ENCODE peak calls at places on chromosome 19, in ten cellular contexts. P, H, S, E, N, Y, X, A, F and O are unnamed samples. For H3K9me3, the result is how much of the 10 kb centered on the place peaks cover.

GRCh38 chr19:34468400-34468799 is 13.2 kb upstream of the WTIP start:
- DNase-seq in F (no peak), X (no peak), S (no peak), H (no peak), N (no peak), Y (no peak), E (no peak), A (no peak), P (no peak), O (no peak)

GRCh38 chr19:45477713-45478453 is 10.1 kb downstream of the FOSB start:
- DNase-seq in H (no peak), X (no peak), A (peak), N (no peak), F (no peak), Y (no peak), E (no peak), P (no peak), S (no peak), O (no peak)

GRCh38 chr19:48879025-48879572 is 6.9 kb downstream of the PPP1R15A start:
- DNase-seq in P (no peak), H (no peak), N (peak), F (no peak), Y (no peak), X (no peak), S (no peak), A (no peak), E (no peak), O (no peak)

GRCh38 chr19:48997972-48998371 is 4.3 kb downstream of the RUVBL2 start:
- DNase-seq in X (no peak), Y (peak), P (peak), H (peak), N (peak), E (no peak), F (peak), S (no peak), A (peak), O (peak)

GRCh38 chr19:31706131-31706530 is 356.9 kb upstream of the TSHZ3 start:
- DNase-seq in A (no peak), F (no peak), S (no peak), Y (no peak), P (no peak), N (no peak), E (no peak), X (no peak), H (no peak), O (no peak)

GRCh38 chr19:13398780-13399726 is 107.2 kb downstream of the CACNA1A start:
- DNase-seq in A (peak), E (no peak), X (no peak), P (no peak), F (peak), Y (peak), S (no peak), H (peak), N (peak), O (peak)

GRCh38 chr19:35882074-35882832 is 13.9 kb downstream of the APLP1 start:
- DNase-seq in X (no peak), A (peak), Y (peak), H (peak), N (peak), S (no peak), E (peak), F (peak), P (no peak), O (peak)

GRCh38 chr19:9917322-9917721 is 19.0 kb downstream of the OLFM2 start:
- DNase-seq in X (no peak), H (peak), E (peak), N (peak), F (peak), P (peak), S (no peak), Y (peak), A (peak), O (peak)

GRCh38 chr19:55679343-55680257 is 4.6 kb downstream of the EPN1 start:
- DNase-seq in N (no peak), H (no peak), F (no peak), Y (no peak), X (no peak), A (peak), S (no peak), P (no peak), E (no peak), O (no peak)

GRCh38 chr19:10191347-10191746 is 3.4 kb downstream of the DNMT1 start:
- DNase-seq in S (peak), H (peak), X (no peak), F (peak), N (peak), A (peak), P (peak), E (no peak), Y (no peak), O (no peak)

DNA sequence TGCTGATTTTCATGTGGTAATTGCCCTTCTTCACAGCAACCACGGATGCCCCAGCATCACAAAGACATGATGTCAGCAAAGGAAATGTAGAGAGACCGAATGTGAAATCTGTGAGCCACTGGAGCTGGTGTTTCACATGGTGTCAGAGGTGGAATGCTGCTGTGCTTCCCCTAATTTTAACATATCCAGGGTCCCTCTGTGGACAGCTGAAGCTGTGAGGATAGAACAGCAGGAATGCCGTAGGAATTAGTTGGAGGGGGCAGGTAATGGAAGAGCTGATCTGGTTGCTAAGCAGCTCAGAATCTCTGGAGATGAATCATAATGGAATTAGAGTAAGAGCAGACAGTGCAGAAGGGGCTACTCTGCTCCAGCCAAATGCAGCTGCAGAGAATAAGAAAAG is 68.9 kb upstream of the ZNF835 start:
- DNase-seq in A (no peak), N (no peak), S (no peak), Y (no peak), P (no peak), E (no peak), X (no peak), H (no peak), F (no peak), O (no peak)
- H3K9me3 ChIP-seq in A (under half), N (under half), S (under half), Y (under half), P (half or more), E (under half), X (under half), H (under half), F (under half), O (under half)

DNA sequence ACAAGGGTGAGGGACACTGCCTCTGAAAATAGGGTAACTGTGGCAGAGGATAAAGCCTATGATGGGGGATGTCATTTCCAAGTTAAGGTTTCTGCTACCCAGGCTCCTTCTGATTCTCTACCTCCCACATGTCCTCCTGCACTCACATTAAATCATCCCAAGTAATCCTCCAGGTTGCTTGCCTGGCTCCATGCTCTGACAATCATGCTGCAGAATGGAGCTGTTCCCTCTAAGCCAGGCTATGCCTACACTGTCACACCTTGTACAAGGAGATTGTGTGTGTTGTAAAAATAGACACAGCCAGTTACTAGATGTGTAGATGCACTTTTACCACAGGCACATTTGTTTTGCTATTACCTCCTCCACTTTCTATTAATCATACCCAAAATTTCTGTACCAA is 8.0 kb downstream of the ZNF416 start:
- DNase-seq in S (no peak), N (no peak), F (no peak), P (no peak), A (no peak), H (no peak), E (no peak), X (no peak), Y (no peak), O (no peak)
- H3K9me3 ChIP-seq in S (half or more), N (half or more), F (half or more), P (half or more), A (half or more), H (under half), E (under half), X (half or more), Y (half or more), O (under half)

DNA sequence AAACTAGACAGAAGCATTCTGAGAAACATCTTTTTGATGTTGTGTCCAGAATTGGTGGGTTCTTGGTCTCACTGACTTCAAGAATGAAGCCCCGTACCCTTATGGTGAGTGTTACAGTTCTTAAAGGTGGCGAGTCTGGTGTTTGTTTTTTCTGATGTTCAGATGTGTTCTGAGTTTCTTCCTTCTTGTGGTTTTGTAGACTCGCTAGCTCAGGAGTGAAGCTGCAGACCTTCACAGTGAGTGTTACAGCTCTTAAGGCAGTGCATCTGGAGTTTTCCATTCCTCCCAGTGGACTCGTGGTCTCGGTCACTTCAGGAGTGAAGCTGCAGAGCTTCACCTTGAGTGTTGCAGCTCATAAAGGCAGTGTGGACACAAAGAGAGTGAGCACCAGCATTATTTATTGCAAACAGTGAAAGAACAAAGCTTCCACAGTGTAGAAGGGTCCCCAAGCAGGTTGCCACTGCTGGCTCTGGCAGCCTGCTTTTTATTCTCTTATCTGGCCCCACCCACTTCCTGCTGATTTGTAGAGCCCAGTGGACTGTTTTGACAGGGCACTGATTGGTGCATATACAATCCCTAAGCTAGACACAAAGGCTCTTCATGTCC is 1820.8 kb downstream of the UQCRFS1 start:
- DNase-seq in A (no peak), E (no peak), P (peak), S (peak), F (no peak), H (no peak), N (no peak), X (no peak), Y (no peak), O (no peak)
- H3K9me3 ChIP-seq in A (under half), E (under half), P (half or more), S (under half), F (half or more), H (under half), N (under half), X (under half), Y (under half), O (under half)

GRCh38 chr19:58020129-58020528 is 13.7 kb upstream of the ZSCAN1 start:
- DNase-seq in Y (no peak), P (no peak), X (no peak), F (no peak), E (no peak), N (no peak), A (no peak), S (no peak), H (no peak), O (no peak)

GRCh38 chr19:58021541-58022282 is 12.1 kb upstream of the ZSCAN1 start:
- DNase-seq in N (peak), E (peak), F (peak), H (peak), P (no peak), A (no peak), Y (no peak), S (peak), X (no peak), O (peak)

GRCh38 chr19:58020985-58021384 is 12.8 kb upstream of the ZSCAN1 start:
- DNase-seq in Y (no peak), N (no peak), X (no peak), P (no peak), A (no peak), S (no peak), F (no peak), H (no peak), E (no peak), O (no peak)

GRCh38 chr19:58022283-58022660 is 11.6 kb upstream of the ZSCAN1 start:
- DNase-seq in E (no peak), H (no peak), N (no peak), X (no peak), S (no peak), Y (no peak), A (no peak), P (no peak), F (no peak), O (no peak)

GRCh38 chr19:58024661-58025060 is 9.2 kb upstream of the ZSCAN1 start:
- DNase-seq in A (no peak), X (no peak), E (no peak), H (no peak), Y (no peak), F (no peak), P (no peak), S (no peak), N (no peak), O (no peak)
- H3K9me3 ChIP-seq in A (half or more), X (under half), E (under half), H (under half), Y (under half), F (under half), P (half or more), S (under half), N (half or more), O (under half)

DNA sequence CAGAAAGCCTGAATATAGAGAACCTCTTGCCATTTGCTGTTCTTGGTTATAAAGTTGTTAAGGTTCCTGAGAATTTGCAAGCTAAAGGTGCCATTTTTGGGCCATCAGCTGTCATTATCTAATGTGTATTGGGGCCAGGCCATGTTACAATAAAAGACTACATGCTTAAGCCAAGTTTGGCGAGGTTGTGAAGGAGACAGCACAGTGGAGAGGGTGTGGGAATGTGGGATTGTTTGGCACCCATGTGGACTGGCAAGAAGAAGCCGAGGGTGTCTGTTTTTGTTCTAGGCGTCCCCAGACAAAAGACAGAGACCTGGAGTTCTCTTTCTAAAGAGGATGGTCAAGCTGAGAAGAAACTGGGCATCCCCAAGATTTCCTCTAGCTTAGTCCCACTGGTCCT is 64.7 kb downstream of the ZNF44 start:
- DNase-seq in P (no peak), E (no peak), N (no peak), H (no peak), F (no peak), X (no peak), S (no peak), Y (no peak), A (no peak), O (no peak)
- H3K9me3 ChIP-seq in P (under half), E (under half), N (under half), H (under half), F (half or more), X (under half), S (under half), Y (under half), A (under half), O (under half)

GRCh38 chr19:51904331-51905165 is at the start of gene ZNF649:
- DNase-seq in F (peak), P (peak), E (peak), N (peak), X (peak), S (peak), H (peak), A (peak), Y (peak), O (peak)
- H3K9me3 ChIP-seq in F (under half), P (half or more), E (under half), N (half or more), X (under half), S (under half), H (under half), A (half or more), Y (under half), O (under half)

DNA sequence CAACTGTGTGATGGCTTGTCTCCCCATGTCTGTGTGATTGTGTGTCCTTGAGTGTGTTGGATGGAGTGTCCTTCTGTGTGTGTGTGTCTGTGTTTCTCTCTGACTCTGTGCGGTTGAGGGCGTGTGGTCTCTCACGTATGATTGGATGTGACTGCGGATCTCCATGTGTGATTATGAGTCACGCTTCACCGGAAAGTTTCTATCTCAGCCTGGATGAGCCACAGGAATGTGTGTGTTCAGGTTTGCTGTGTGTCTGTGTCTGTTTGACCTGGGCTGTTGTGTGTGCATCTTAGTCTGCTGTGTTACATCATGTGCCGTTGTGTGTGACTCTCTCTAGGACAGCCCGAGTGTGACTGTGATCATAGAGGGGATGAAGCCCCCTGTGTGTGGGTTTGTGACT is 15.5 kb upstream of the ZNF835 start:
- DNase-seq in P (no peak), S (no peak), H (no peak), F (no peak), Y (no peak), E (no peak), X (no peak), N (no peak), A (peak), O (no peak)
- H3K9me3 ChIP-seq in P (under half), S (under half), H (under half), F (under half), Y (under half), E (under half), X (under half), N (half or more), A (under half), O (under half)

GRCh38 chr19:11942843-11943108 is 17.9 kb downstream of the ZNF700 start:
- DNase-seq in F (no peak), P (no peak), S (no peak), E (no peak), A (peak), H (no peak), X (no peak), N (no peak), Y (no peak), O (no peak)

GRCh38 chr19:11942008-11942842 is 17.3 kb downstream of the ZNF700 start:
- DNase-seq in P (no peak), N (no peak), F (no peak), H (no peak), E (no peak), S (no peak), A (no peak), X (no peak), Y (no peak), O (no peak)

GRCh38 chr19:11949201-11949600 is 15.6 kb upstream of the ZNF763 start:
- DNase-seq in F (no peak), S (no peak), N (no peak), X (no peak), E (no peak), P (no peak), Y (no peak), H (peak), A (no peak), O (no peak)

GRCh38 chr19:11948646-11949045 is 16.2 kb upstream of the ZNF763 start:
- DNase-seq in H (no peak), P (no peak), S (no peak), X (no peak), E (no peak), N (no peak), A (no peak), F (no peak), Y (no peak), O (no peak)

DNA sequence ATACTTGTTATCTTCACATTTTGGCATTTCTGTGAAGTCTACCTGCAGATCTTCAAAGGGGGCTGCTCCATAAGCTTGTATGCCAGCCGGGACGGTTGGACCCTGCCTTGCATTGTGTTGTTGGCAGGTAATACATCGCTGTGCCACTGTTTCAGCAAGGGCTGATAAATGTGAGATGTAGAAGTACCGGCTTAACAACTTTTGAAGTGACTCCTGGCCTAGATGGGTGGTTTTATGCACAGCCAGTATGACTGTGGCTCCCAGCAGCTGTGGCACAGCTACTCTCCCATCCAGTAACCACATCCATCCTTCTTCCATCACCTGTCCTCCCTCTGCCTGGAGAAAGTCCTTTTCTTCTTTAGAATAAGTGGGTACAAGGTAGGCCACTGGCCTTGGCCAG is 19.7 kb downstream of the ZNF700 start:
- DNase-seq in F (no peak), P (no peak), X (no peak), S (no peak), N (no peak), A (no peak), E (no peak), H (no peak), Y (no peak), O (no peak)
- H3K9me3 ChIP-seq in F (half or more), P (half or more), X (half or more), S (half or more), N (under half), A (half or more), E (under half), H (under half), Y (half or more), O (under half)

DNA sequence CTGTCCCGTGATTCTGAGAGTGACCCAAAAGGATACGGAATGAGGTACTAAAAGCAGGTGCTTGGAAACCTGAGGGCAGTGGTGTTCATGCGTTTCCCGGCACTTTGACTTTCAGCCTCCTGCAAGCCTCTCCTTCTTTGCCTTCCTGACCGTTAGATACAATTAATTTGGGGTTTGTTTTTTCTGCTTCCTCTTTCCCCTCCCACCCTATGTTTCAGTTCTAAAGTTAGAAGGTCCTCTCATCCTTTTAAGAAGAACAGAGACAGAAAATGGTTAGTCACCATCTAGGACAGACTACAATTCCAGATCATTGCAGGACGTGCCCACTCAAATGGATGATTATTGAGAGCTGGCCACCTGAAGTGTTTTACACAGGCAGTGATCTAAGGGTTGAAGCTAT is 1.8 kb upstream of the LILRB4 start:
- DNase-seq in E (no peak), X (no peak), P (no peak), A (no peak), Y (no peak), H (no peak), N (no peak), F (no peak), S (no peak), O (no peak)
- H3K9me3 ChIP-seq in E (under half), X (under half), P (under half), A (under half), Y (under half), H (under half), N (under half), F (under half), S (under half), O (under half)